ENCODE peak calls at places on chromosome 11, in eight cellular contexts. E is spleen; Y is brain pericyte; F is HT1080; R is stimulated activated CD8-positive, alpha-beta memory T cell treated with anti-CD3 and anti-CD28 coated beads, Interleukin-4, amount 100 ng/mL, for 4 hours; S is stimulated activated naive CD8-positive, alpha-beta T cell treated with anti-CD3 and anti-CD28 coated beads, Interleukin-15, Interleukin-2, amounts not matched to agents 100 U/mL and 50 U/mL, for 24 hours; N is RPMI7951; H is CD8-positive, alpha-beta T cell. B is an unnamed sample.

GRCh38 chr11:6926208-6927029 is at the start of gene ZNF215:
- DNase-seq in F (no peak), S (peak; percentile 46), Y (peak; percentile 10), N (peak; percentile 91), H (peak; percentile 49), R (no peak), E (peak; percentile 86), B (no peak)

GRCh38 chr11:34072041-34072440 is 20.5 kb downstream of the CAPRIN1 start:
- DNase-seq in H (no peak), N (no peak), S (no peak), E (no peak), R (no peak), Y (no peak), F (no peak), B (no peak)

GRCh38 chr11:100827934-100828661 is 141.0 kb downstream of the ARHGAP42 start:
- DNase-seq in N (peak; percentile 44), Y (peak; percentile 38), F (peak; percentile 79), H (no peak), E (no peak), R (no peak), S (no peak), B (no peak)

GRCh38 chr11:133123371-133123770 is 408.9 kb downstream of the OPCML start:
- DNase-seq in Y (no peak), H (no peak), N (no peak), F (no peak), S (no peak), E (no peak), R (no peak), B (no peak)

GRCh38 chr11:16958833-16959232 is 55.4 kb downstream of the PLEKHA7 start:
- DNase-seq in E (no peak), S (no peak), Y (no peak), H (no peak), N (no peak), F (no peak), R (no peak), B (no peak)

GRCh38 chr11:74648894-74649293 is 56.5 kb downstream of the POLD3 start:
- DNase-seq in H (no peak), Y (no peak), E (no peak), S (no peak), R (no peak), F (no peak), N (no peak), B (no peak)

GRCh38 chr11:130527648-130528300 is 79.3 kb downstream of the ADAMTS15 start:
- DNase-seq in S (no peak), Y (no peak), H (no peak), R (no peak), F (peak; percentile 61), N (peak; percentile 87), E (no peak), B (no peak)

GRCh38 chr11:94768602-94769511 is 701 bp downstream of the AMOTL1 start:
- DNase-seq in F (peak; percentile 42), S (no peak), R (no peak), Y (no peak), E (peak; percentile 84), N (peak; percentile 47), H (no peak), B (no peak)

GRCh38 chr11:11577932-11578331 is 43.9 kb downstream of the GALNT18 start:
- DNase-seq in E (no peak), H (peak; percentile 31), F (no peak), Y (no peak), N (peak; percentile 24), R (no peak), S (no peak), B (no peak)

GRCh38 chr11:8356731-8357504 is 93.2 kb upstream of the LMO1 start:
- DNase-seq in F (peak; percentile 18), E (peak; percentile 74), R (no peak), H (no peak), S (no peak), Y (no peak), N (peak; percentile 7), B (no peak)

GRCh38 chr11:64276653-64277431 is 7.6 kb downstream of the BAD start:
- DNase-seq in H (no peak), E (no peak), F (peak; percentile 92), N (peak; percentile 87), Y (no peak), R (no peak), S (no peak), B (no peak)

GRCh38 chr11:5153574-5154431 is 754 bp downstream of the OR52A1 start:
- DNase-seq in R (no peak), H (no peak), F (no peak), S (no peak), Y (no peak), E (no peak), N (no peak), B (no peak)

GRCh38 chr11:70225629-70226582 is 22.8 kb downstream of the FADD start:
- DNase-seq in S (no peak), R (no peak), Y (no peak), N (no peak), E (no peak), H (no peak), F (no peak), B (no peak)

GRCh38 chr11:12276831-12277475 is 100.4 kb upstream of the PARVA start:
- DNase-seq in S (no peak), H (no peak), R (no peak), E (no peak), F (no peak), Y (no peak), N (no peak), B (no peak)

GRCh38 chr11:1702506-1702905 is 5.5 kb downstream of the KRTAP5-6 start:
- DNase-seq in H (peak; percentile 9), R (no peak), F (no peak), E (peak; percentile 4), N (no peak), S (no peak), Y (no peak), B (no peak)

GRCh38 chr11:2816517-2816916 is 69.1 kb downstream of the CDKN1C start:
- DNase-seq in R (no peak), S (no peak), F (no peak), E (peak; percentile 39), N (no peak), H (no peak), Y (no peak), B (no peak)

GRCh38 chr11:61700221-61700620 is 20.0 kb downstream of the DAGLA start:
- DNase-seq in S (no peak), F (peak; percentile 73), N (peak; percentile 44), H (no peak), Y (no peak), R (no peak), E (no peak), B (no peak)

GRCh38 chr11:1125803-1126202 is 31.9 kb upstream of the MUC5AC start:
- DNase-seq in F (no peak), H (no peak), E (no peak), N (no peak), Y (no peak), S (no peak), R (no peak), B (no peak)

GRCh38 chr11:35118906-35119305 is 20.1 kb upstream of the CD44 start:
- DNase-seq in S (no peak), R (no peak), Y (no peak), H (no peak), N (no peak), E (no peak), F (no peak), B (no peak)

GRCh38 chr11:6735306-6735705 is 36.5 kb downstream of the OR2AG2 start:
- DNase-seq in H (no peak), E (no peak), F (peak; percentile 48), S (no peak), N (peak; percentile 81), Y (no peak), R (no peak), B (no peak)

GRCh38 chr11:34269694-34270245 is 88.0 kb downstream of the ABTB2 start:
- DNase-seq in E (no peak), H (no peak), S (no peak), Y (no peak), N (no peak), F (no peak), R (no peak), B (no peak)

GRCh38 chr11:68315581-68315920 is 3.2 kb downstream of the LRP5 start:
- DNase-seq in R (no peak), F (no peak), Y (no peak), H (no peak), S (no peak), N (no peak), E (no peak), B (no peak)

B was measured in T-helper 9 cell.